ENCODE peak calls at places on chromosomes 4 and X, in nine cellular contexts. U is stimulated activated CD4-positive, alpha-beta T cell treated with anti-CD3 and anti-CD28 coated beads, Interleukin-4, amount 100 ng/mL, for 4 hours; K is Karpas-422; D is hepatic stellate cell; R is HepG2; F is GM03348; J is NCI-H1105; V is activated gamma-delta T cell; C is HTR-8/SVneo. S is an unnamed sample.

GRCh38 chrX:65679071-65679540 is 11.7 kb downstream of the MSN start:
- DNase-seq in U (no peak), K (no peak), D (no peak), R (no peak), F (no peak), J (no peak), V (no peak), C (no peak), S (no peak)

GRCh38 chrX:555589-556220 is 74.9 kb upstream of the SHOX start:
- DNase-seq in U (no peak), K (no peak), D (no peak), R (no peak), F (no peak), J (no peak), V (no peak), C (no peak), S (no peak)

GRCh38 chrX:109440475-109440874 is 41.4 kb downstream of the GUCY2F start:
- DNase-seq in U (no peak), K (no peak), D (no peak), R (no peak), F (no peak), J (no peak), V (no peak), C (no peak), S (no peak)

GRCh38 chrX:9327747-9328145 is 137.1 kb upstream of the TBL1X start:
- DNase-seq in U (no peak), K (no peak), D (peak), R (no peak), F (no peak), J (no peak), V (no peak), C (peak), S (peak)

GRCh38 chrX:132127748-132128147 is at the start of gene FRMD7:
- DNase-seq in U (no peak), K (no peak), D (peak), R (no peak), F (peak), J (no peak), V (no peak), C (no peak), S (no peak)

GRCh38 chr4:157992948-157993839 is 179.6 kb downstream of the GASK1B start:
- DNase-seq in U (no peak), K (no peak), D (no peak), R (peak), F (no peak), J (no peak), V (no peak), C (no peak), S (no peak)

GRCh38 chr4:55378617-55379467 is 16.9 kb upstream of the TMEM165 start:
- DNase-seq in U (no peak), K (no peak), D (no peak), R (no peak), F (no peak), J (no peak), V (no peak), C (no peak), S (no peak)

GRCh38 chrX:154350429-154351182 is 23.8 kb downstream of the FLNA start:
- DNase-seq in U (no peak), K (no peak), D (no peak), R (no peak), F (no peak), J (no peak), V (no peak), C (no peak), S (no peak)

GRCh38 chrX:13778916-13779315 is 38.0 kb downstream of the GPM6B start:
- DNase-seq in U (no peak), K (no peak), D (no peak), R (no peak), F (peak), J (no peak), V (no peak), C (peak), S (peak)

GRCh38 chr4:150491132-150492049 is 90.6 kb upstream of the MAB21L2 start:
- DNase-seq in U (no peak), K (no peak), D (no peak), R (no peak), F (no peak), J (no peak), V (no peak), C (no peak), S (no peak)

GRCh38 chr4:70994387-70995099 is 1.1 kb downstream of the DCK start:
- DNase-seq in U (no peak), K (peak), D (no peak), R (no peak), F (no peak), J (no peak), V (no peak), C (no peak), S (no peak)

GRCh38 chr4:10587697-10588096 is 96.9 kb downstream of the CLNK start:
- DNase-seq in U (peak), K (no peak), D (no peak), R (no peak), F (no peak), J (no peak), V (no peak), C (no peak), S (no peak)

GRCh38 chr4:1008840-1009646 is 2.4 kb upstream of the FGFRL1 start:
- DNase-seq in U (peak), K (no peak), D (no peak), R (no peak), F (no peak), J (no peak), V (peak), C (no peak), S (no peak)

GRCh38 chr4:42452823-42453222 is 55.5 kb downstream of the SHISA3 start:
- DNase-seq in U (no peak), K (no peak), D (no peak), R (no peak), F (no peak), J (no peak), V (no peak), C (no peak), S (no peak)

GRCh38 chrX:154490021-154490413 is 412 bp downstream of the SLC10A3 start:
- DNase-seq in U (no peak), K (peak), D (peak), R (no peak), F (peak), J (no peak), V (no peak), C (no peak), S (peak)

S was measured in AG08396.